ENCODE peak calls at places on chromosome 4, in eight cellular contexts. I is left ventricle myocardium inferior; S is fibroblast of lung; L is right atrium auricular region; M is uterus; K is Peyer's patch; J is GM23248; W is CD8-positive, alpha-beta T cell. V is an unnamed sample.

GRCh38 chr4:6538586-6538985 is 36.4 kb upstream of the MAN2B2 start:
- DNase-seq in I (no peak), S (no peak), L (no peak), M (no peak), K (no peak), J (no peak), W (no peak), V (no peak)

GRCh38 chr4:1321486-1321885 is 25.5 kb upstream of the UVSSA start:
- DNase-seq in I (no peak), S (no peak), L (no peak), M (no peak), K (no peak), J (no peak), W (no peak), V (no peak)

GRCh38 chr4:7634611-7635010 is 199.9 kb upstream of the PSAPL1 start:
- DNase-seq in I (no peak), S (no peak), L (no peak), M (no peak), K (no peak), J (no peak), W (no peak), V (no peak)

GRCh38 chr4:95181446-95182306 is 367.1 kb downstream of the UNC5C start:
- DNase-seq in I (no peak), S (no peak), L (no peak), M (no peak), K (no peak), J (peak; percentile 80), W (no peak), V (no peak)

GRCh38 chr4:173461170-173461569 is 62.3 kb upstream of the SCRG1 start:
- DNase-seq in I (no peak), S (no peak), L (no peak), M (no peak), K (no peak), J (peak; percentile 26), W (no peak), V (no peak)

GRCh38 chr4:73606465-73606974 is 13.7 kb downstream of the RASSF6 start:
- DNase-seq in I (no peak), S (no peak), L (no peak), M (no peak), K (no peak), J (no peak), W (no peak), V (peak; percentile 14)

GRCh38 chr4:41590591-41590990 is 52.6 kb downstream of the LIMCH1 start:
- DNase-seq in I (no peak), S (no peak), L (no peak), M (no peak), K (no peak), J (no peak), W (no peak), V (no peak)

GRCh38 chr4:4782969-4783368 is 76.5 kb upstream of the MSX1 start:
- DNase-seq in I (no peak), S (peak; percentile 23), L (no peak), M (no peak), K (no peak), J (peak; percentile 94), W (no peak), V (no peak)

GRCh38 chr4:33386761-33387160 is 2666.6 kb downstream of the PCDH7 start:
- DNase-seq in I (no peak), S (no peak), L (no peak), M (no peak), K (no peak), J (peak; percentile 1), W (no peak), V (no peak)

GRCh38 chr4:67928547-67928946 is 34.7 kb downstream of the TMPRSS11A start:
- DNase-seq in I (no peak), S (no peak), L (no peak), M (no peak), K (no peak), J (no peak), W (no peak), V (no peak)

GRCh38 chr4:121455285-121455684 is 74.5 kb upstream of the QRFPR start:
- DNase-seq in I (no peak), S (no peak), L (no peak), M (no peak), K (no peak), J (no peak), W (no peak), V (no peak)

GRCh38 chr4:72690782-72691181 is 121.8 kb upstream of the ADAMTS3 start:
- DNase-seq in I (no peak), S (no peak), L (no peak), M (no peak), K (no peak), J (no peak), W (no peak), V (no peak)

GRCh38 chr4:82784615-82785247 is 13.9 kb downstream of the SCD5 start:
- DNase-seq in I (no peak), S (peak; percentile 49), L (peak; percentile 42), M (no peak), K (no peak), J (peak; percentile 87), W (no peak), V (no peak)

GRCh38 chr4:92334716-92335350 is 31.1 kb downstream of the GRID2 start:
- DNase-seq in I (no peak), S (peak; percentile 82), L (no peak), M (no peak), K (no peak), J (no peak), W (no peak), V (peak; percentile 18)

GRCh38 chr4:87073570-87074470 is 139.0 kb downstream of the AFF1 start:
- DNase-seq in I (peak; percentile 47), S (peak; percentile 53), L (no peak), M (no peak), K (peak; percentile 89), J (no peak), W (peak; percentile 27), V (no peak)

GRCh38 chr4:87073187-87073569 is 138.4 kb downstream of the AFF1 start:
- DNase-seq in I (no peak), S (no peak), L (no peak), M (no peak), K (no peak), J (no peak), W (no peak), V (no peak)

GRCh38 chr4:87076690-87077358 is 142.0 kb downstream of the AFF1 start:
- DNase-seq in I (no peak), S (no peak), L (no peak), M (no peak), K (no peak), J (peak; percentile 37), W (no peak), V (no peak)

GRCh38 chr4:87077834-87078585 is 142.4 kb downstream of the KLHL8 start:
- DNase-seq in I (no peak), S (no peak), L (no peak), M (no peak), K (no peak), J (peak; percentile 48), W (no peak), V (no peak)

GRCh38 chr4:87075876-87076275 is 141.1 kb downstream of the AFF1 start:
- DNase-seq in I (no peak), S (no peak), L (no peak), M (no peak), K (no peak), J (no peak), W (no peak), V (no peak)
- H3K4me1 ChIP-seq in I (peaks cover 97% of the 10 kb centered on the region), S (peaks cover 11% of the 10 kb centered on the region), L (peaks cover 96% of the 10 kb centered on the region), M (no peaks in the 10 kb centered on the region), K (peaks cover 49% of the 10 kb centered on the region), J (peaks cover 33% of the 10 kb centered on the region), W (peaks cover 18% of the 10 kb centered on the region), V (peaks cover 81% of the 10 kb centered on the region)

GRCh38 chr4:140718240-140718639 is 37.9 kb downstream of the TBC1D9 start:
- DNase-seq in I (no peak), S (peak; percentile 52), L (no peak), M (no peak), K (no peak), J (peak; percentile 79), W (no peak), V (no peak)

GRCh38 chr4:140719022-140719421 is 37.2 kb downstream of the TBC1D9 start:
- DNase-seq in I (no peak), S (peak; percentile 40), L (no peak), M (no peak), K (no peak), J (peak; percentile 82), W (no peak), V (no peak)

GRCh38 chr4:140717313-140717712 is 38.9 kb downstream of the TBC1D9 start:
- DNase-seq in I (no peak), S (no peak), L (no peak), M (no peak), K (no peak), J (no peak), W (no peak), V (no peak)

GRCh38 chr4:140711910-140712309 is 44.3 kb downstream of the TBC1D9 start:
- DNase-seq in I (no peak), S (no peak), L (no peak), M (no peak), K (no peak), J (no peak), W (no peak), V (no peak)

DNA sequence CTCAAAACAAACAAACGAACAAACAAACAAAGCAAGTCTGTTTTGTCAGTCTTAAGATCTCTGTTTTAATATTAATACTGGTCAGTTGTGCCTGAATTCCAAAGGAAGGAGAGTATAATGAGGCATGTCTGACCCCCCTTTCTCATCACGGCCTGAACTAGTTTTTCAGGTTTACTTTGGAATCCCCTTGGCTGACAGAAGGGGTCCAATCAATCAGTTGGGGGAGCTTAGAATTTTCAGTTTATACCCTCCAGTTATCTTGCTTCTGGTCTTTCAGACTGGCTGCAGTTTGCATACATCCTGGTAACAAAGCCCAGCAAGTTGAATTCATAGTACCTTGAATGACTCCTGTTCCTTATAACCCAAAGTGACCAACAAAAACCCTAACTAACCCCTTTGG is 41.1 kb downstream of the TBC1D9 start:
- DNase-seq in I (no peak), S (no peak), L (no peak), M (no peak), K (no peak), J (no peak), W (no peak), V (no peak)
- H3K4me1 ChIP-seq in I (peaks cover 61% of the 10 kb centered on the region), S (peaks cover 2% of the 10 kb centered on the region), L (peaks cover 17% of the 10 kb centered on the region), M (no peaks in the 10 kb centered on the region), K (peaks cover 3% of the 10 kb centered on the region), J (peaks cover 24% of the 10 kb centered on the region), W (no peaks in the 10 kb centered on the region), V (peaks cover 9% of the 10 kb centered on the region)

GRCh38 chr4:100208964-100209363 is 18.7 kb upstream of the DDIT4L start:
- DNase-seq in I (no peak), S (no peak), L (no peak), M (no peak), K (no peak), J (no peak), W (no peak), V (no peak)
- H3K4me1 ChIP-seq in I (no peaks in the 10 kb centered on the region), S (no peaks in the 10 kb centered on the region), L (no peaks in the 10 kb centered on the region), M (no peaks in the 10 kb centered on the region), K (no peaks in the 10 kb centered on the region), J (no peaks in the 10 kb centered on the region), W (no peaks in the 10 kb centered on the region), V (no peaks in the 10 kb centered on the region)

DNA sequence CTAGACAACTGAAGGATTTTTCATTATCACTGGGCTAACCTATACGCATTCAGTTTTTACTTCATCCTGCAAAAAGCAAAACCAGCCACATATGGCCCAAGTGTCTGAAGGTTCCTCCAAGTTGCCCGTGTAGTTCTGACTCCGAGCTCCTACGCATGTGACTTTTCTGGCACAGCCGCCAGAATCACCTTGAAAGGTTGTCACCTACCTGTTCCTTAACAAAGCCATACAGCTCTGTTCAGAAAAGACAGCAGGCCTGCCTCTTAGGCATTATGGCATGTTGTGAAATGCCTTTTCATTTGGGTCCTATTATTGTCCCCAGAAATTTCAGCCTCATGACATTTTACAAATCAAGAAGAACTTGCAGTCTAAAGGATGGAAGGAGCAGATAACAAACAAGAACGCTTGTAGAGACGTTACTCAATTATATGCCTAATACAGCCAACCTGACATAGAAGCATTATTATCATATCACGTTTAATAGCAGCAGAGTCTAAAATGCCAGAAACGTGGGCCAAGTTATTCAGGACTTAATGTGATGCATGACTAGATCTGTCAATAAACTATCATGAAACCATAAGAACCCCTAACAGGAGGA is 118.5 kb downstream of the RBM47 start:
- DNase-seq in I (no peak), S (no peak), L (no peak), M (no peak), K (no peak), J (no peak), W (no peak), V (no peak)
- H3K4me1 ChIP-seq in I (no peaks in the 10 kb centered on the region), S (no peaks in the 10 kb centered on the region), L (no peaks in the 10 kb centered on the region), M (no peaks in the 10 kb centered on the region), K (peaks cover 9% of the 10 kb centered on the region), J (peaks cover 10% of the 10 kb centered on the region), W (no peaks in the 10 kb centered on the region), V (peaks cover 40% of the 10 kb centered on the region)

V was measured in pancreas.